ENCODE peak calls at places on chromosomes 5 and 9, in six cellular contexts. G is HCT116, Z is endothelial cell of umbilical vein, V is K562, A is prostate gland, W is SK-N-SH. T is an unnamed sample.

GRCh38 chr5:79333852-79334557 is 98.1 kb downstream of the JMY start:
- DNase-seq in G (no peak), Z (no peak), V (no peak), A (no peak), W (peak), T (no peak)

GRCh38 chr5:31478901-31479300 is 53.0 kb downstream of the DROSHA start:
- DNase-seq in G (no peak), Z (peak), V (no peak), A (no peak), W (no peak), T (no peak)

GRCh38 chr9:33818167-33818831 is 1.3 kb downstream of the UBE2R2 start:
- DNase-seq in G (no peak), Z (no peak), V (no peak), A (no peak), W (no peak), T (peak)

GRCh38 chr5:116576043-116576713 is 1.6 kb upstream of the SEMA6A start:
- DNase-seq in G (peak), Z (peak), V (peak), A (peak), W (peak), T (peak)

GRCh38 chr5:134957920-134958608 is 9.6 kb upstream of the CATSPER3 start:
- DNase-seq in G (no peak), Z (no peak), V (no peak), A (no peak), W (no peak), T (no peak)

GRCh38 chr9:98808411-98808815 is 943 bp downstream of the GALNT12 start:
- DNase-seq in G (no peak), Z (no peak), V (peak), A (no peak), W (no peak), T (peak)

GRCh38 chr9:122227576-122227903 is 1.2 kb downstream of the LHX6 start:
- DNase-seq in G (no peak), Z (no peak), V (no peak), A (no peak), W (no peak), T (no peak)

GRCh38 chr9:87516222-87516930 is 18.7 kb downstream of the DAPK1 start:
- DNase-seq in G (no peak), Z (peak), V (peak), A (no peak), W (no peak), T (peak)

GRCh38 chr9:71162136-71162535 is 40.7 kb upstream of the TRPM3 start:
- DNase-seq in G (no peak), Z (no peak), V (no peak), A (no peak), W (no peak), T (no peak)

GRCh38 chr9:28547469-28547981 is 974.2 kb upstream of the C9orf72 start:
- DNase-seq in G (no peak), Z (no peak), V (no peak), A (no peak), W (no peak), T (no peak)

GRCh38 chr9:131407717-131408195 is 13.9 kb downstream of the PRRC2B start:
- DNase-seq in G (no peak), Z (peak), V (peak), A (peak), W (no peak), T (peak)

GRCh38 chr5:170502692-170503091 is 1.1 kb upstream of the KCNIP1 start:
- DNase-seq in G (no peak), Z (no peak), V (no peak), A (no peak), W (no peak), T (no peak)

GRCh38 chr9:134741846-134742245 is 100.2 kb downstream of the COL5A1 start:
- DNase-seq in G (no peak), Z (no peak), V (no peak), A (no peak), W (no peak), T (no peak)

GRCh38 chr9:92954078-92954861 is 6.9 kb downstream of the FGD3 start:
- DNase-seq in G (peak), Z (no peak), V (no peak), A (peak), W (no peak), T (peak)

GRCh38 chr5:78504726-78505431 is 143.7 kb downstream of the LHFPL2 start:
- DNase-seq in G (peak), Z (peak), V (no peak), A (peak), W (peak), T (peak)

GRCh38 chr9:98884849-98885248 is 58.9 kb upstream of the COL15A1 start:
- DNase-seq in G (no peak), Z (no peak), V (no peak), A (no peak), W (no peak), T (no peak)

GRCh38 chr5:177472460-177473441 is 683 bp downstream of the DBN1 start:
- DNase-seq in G (no peak), Z (peak), V (peak), A (no peak), W (peak), T (peak)

GRCh38 chr9:4939118-4939561 is 45.9 kb upstream of the JAK2 start:
- DNase-seq in G (no peak), Z (peak), V (no peak), A (no peak), W (no peak), T (no peak)

GRCh38 chr5:150665044-150665443 is 4.0 kb downstream of the MYOZ3 start:
- DNase-seq in G (no peak), Z (no peak), V (no peak), A (no peak), W (no peak), T (no peak)

GRCh38 chr9:136343121-136343883 is 16.0 kb downstream of the GPSM1 start:
- DNase-seq in G (no peak), Z (no peak), V (no peak), A (no peak), W (no peak), T (no peak)

GRCh38 chr9:109730228-109730627 is 49.8 kb upstream of the PALM2AKAP2 start:
- DNase-seq in G (no peak), Z (no peak), V (no peak), A (peak), W (no peak), T (peak)

GRCh38 chr9:33155393-33155792 is 11.7 kb downstream of the B4GALT1 start:
- DNase-seq in G (no peak), Z (no peak), V (no peak), A (no peak), W (no peak), T (no peak)

GRCh38 chr9:106420511-106420944 is 442.4 kb upstream of the ZNF462 start:
- DNase-seq in G (no peak), Z (no peak), V (no peak), A (no peak), W (no peak), T (no peak)

GRCh38 chr5:398475-399295 is 44.3 kb upstream of the EXOC3 start:
- DNase-seq in G (no peak), Z (no peak), V (no peak), A (peak), W (peak), T (no peak)

GRCh38 chr5:33433303-33434255 is 7.2 kb upstream of the TARS1 start:
- DNase-seq in G (no peak), Z (no peak), V (no peak), A (no peak), W (no peak), T (peak)

GRCh38 chr5:170095687-170096086 is 10.0 kb upstream of the FOXI1 start:
- DNase-seq in G (no peak), Z (peak), V (no peak), A (no peak), W (no peak), T (no peak)

GRCh38 chr5:107134931-107135330 is 535.8 kb downstream of the EFNA5 start:
- DNase-seq in G (no peak), Z (peak), V (no peak), A (no peak), W (no peak), T (no peak)

GRCh38 chr5:119285070-119285916 is 70.5 kb upstream of the TNFAIP8 start:
- DNase-seq in G (no peak), Z (no peak), V (no peak), A (no peak), W (no peak), T (no peak)

GRCh38 chr5:1291611-1292080 is 3.2 kb downstream of the TERT start:
- DNase-seq in G (no peak), Z (no peak), V (no peak), A (no peak), W (no peak), T (peak)

GRCh38 chr9:86176468-86176867 is 77.1 kb upstream of the GOLM1 start:
- DNase-seq in G (no peak), Z (no peak), V (no peak), A (no peak), W (peak), T (no peak)

GRCh38 chr5:1765141-1765879 is 34.3 kb downstream of the MRPL36 start:
- DNase-seq in G (no peak), Z (no peak), V (no peak), A (no peak), W (no peak), T (peak)

GRCh38 chr9:129863059-129863690 is 27.9 kb downstream of the USP20 start:
- DNase-seq in G (no peak), Z (peak), V (peak), A (no peak), W (peak), T (peak)

GRCh38 chr9:113705306-113705937 is 170.7 kb upstream of the ZNF618 start:
- DNase-seq in G (no peak), Z (no peak), V (no peak), A (no peak), W (no peak), T (no peak)

GRCh38 chr5:88393721-88394530 is 125.3 kb upstream of the TMEM161B start:
- DNase-seq in G (no peak), Z (no peak), V (no peak), A (no peak), W (no peak), T (no peak)

GRCh38 chr5:891117-891836 is 1.3 kb downstream of the BRD9 start:
- DNase-seq in G (peak), Z (no peak), V (peak), A (no peak), W (peak), T (peak)

GRCh38 chr5:33776151-33776550 is 115.6 kb downstream of the ADAMTS12 start:
- DNase-seq in G (no peak), Z (no peak), V (no peak), A (no peak), W (no peak), T (no peak)

GRCh38 chr9:75235632-75236031 is 147.3 kb downstream of the OSTF1 start:
- DNase-seq in G (no peak), Z (no peak), V (no peak), A (no peak), W (no peak), T (peak)

GRCh38 chr9:75238311-75238976 is 150.1 kb downstream of the OSTF1 start:
- DNase-seq in G (peak), Z (peak), V (peak), A (peak), W (peak), T (peak)

DNA sequence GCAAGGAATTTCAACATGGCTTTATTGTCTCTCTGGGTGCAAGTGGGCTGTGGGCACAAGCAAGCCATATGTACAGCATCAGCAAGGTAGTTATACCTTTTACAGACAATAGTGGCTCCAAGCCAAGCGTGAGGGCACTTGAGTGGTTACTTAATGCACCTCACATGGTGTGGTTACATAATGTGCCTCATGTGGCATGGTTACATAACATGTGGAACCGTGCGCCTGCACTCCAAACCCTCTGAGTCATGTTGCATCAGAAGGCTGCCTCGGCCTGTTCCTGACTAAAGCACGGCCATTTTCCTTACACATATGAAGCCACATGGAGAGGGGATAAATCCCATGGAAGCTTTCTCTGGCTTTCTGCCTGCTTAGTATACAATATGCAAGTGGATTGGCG is 150.9 kb downstream of the OSTF1 start:
- DNase-seq in G (no peak), Z (no peak), V (no peak), A (no peak), W (no peak), T (no peak)
- TF ChIP-seq POLR2AphosphoS5 in G (no peak), Z (no peak), V (no peak), A (no peak), W (no peak), T (no peak)

DNA sequence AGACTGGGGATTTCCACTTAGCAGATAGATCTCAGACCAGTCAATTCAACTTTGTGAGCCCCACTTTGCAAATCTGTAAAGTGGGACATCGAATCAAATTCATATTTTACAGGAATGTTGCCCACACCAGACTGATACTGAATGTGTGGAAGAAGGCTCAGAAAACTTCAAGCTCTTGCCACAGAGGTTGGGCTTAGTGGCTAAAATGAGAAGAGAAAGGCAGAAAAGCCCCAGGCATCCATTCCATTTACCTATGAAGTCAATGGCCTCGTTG is 1.7 kb downstream of the DUSP1 start:
- DNase-seq in G (no peak), Z (no peak), V (no peak), A (no peak), W (no peak), T (no peak)
- TF ChIP-seq POLR2AphosphoS5 in G (no peak), Z (no peak), V (no peak), A (no peak), W (no peak), T (no peak)

GRCh38 chr5:138974227-138975063 is 99.3 kb upstream of the LRRTM2 start:
- DNase-seq in G (no peak), Z (peak), V (peak), A (no peak), W (no peak), T (no peak)

GRCh38 chr5:138972836-138973235 is 97.7 kb upstream of the LRRTM2 start:
- DNase-seq in G (no peak), Z (no peak), V (no peak), A (no peak), W (no peak), T (no peak)

GRCh38 chr5:138972230-138972629 is 97.1 kb upstream of the LRRTM2 start:
- DNase-seq in G (no peak), Z (no peak), V (no peak), A (no peak), W (no peak), T (no peak)

GRCh38 chr5:138978085-138978484 is 103.0 kb upstream of the LRRTM2 start:
- DNase-seq in G (no peak), Z (no peak), V (no peak), A (no peak), W (no peak), T (no peak)

DNA sequence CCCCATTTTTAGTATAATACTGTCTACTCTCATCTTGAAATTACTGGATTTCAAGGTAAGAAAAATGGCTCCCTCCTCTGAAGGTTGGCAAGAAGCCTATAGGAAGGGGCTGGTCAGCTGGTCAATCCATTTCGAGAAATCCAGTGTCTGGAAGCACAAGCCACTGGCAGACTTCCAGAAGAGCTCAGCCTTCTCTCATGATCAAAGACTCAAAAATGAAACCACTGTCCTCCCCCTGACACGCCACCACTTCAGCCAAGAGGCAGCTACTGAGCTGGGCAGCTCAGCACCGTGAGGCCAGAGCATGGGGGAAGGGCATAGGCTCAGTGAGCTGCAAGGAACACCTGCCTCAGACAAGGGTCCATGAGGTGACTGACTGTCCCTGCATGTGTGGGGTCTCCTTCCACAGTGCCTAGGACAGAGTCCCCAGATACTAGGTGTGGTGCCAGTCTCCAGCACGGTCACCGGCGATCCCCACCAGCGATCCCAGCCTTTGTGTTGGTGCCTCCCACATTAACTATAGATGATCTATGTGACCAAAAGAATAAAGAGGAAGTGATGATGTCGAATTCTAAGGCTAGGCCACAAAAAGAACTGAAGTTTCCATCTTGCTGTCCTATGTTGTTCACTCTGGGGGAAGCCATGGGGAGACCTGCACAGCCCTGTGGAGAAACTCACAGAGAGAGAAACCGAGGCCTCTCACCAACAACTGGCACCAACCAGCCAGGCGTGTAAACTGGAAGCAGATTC is 100.1 kb upstream of the LRRTM2 start:
- DNase-seq in G (no peak), Z (peak), V (no peak), A (no peak), W (no peak), T (peak)
- TF ChIP-seq POLR2AphosphoS5 in G (no peak), Z (no peak), V (no peak), A (no peak), W (no peak), T (no peak)

GRCh38 chr5:17224858-17225436 is 7.5 kb downstream of the BASP1 start:
- DNase-seq in G (no peak), Z (no peak), V (no peak), A (no peak), W (no peak), T (no peak)
- TF ChIP-seq POLR2AphosphoS5 in G (no peak), Z (no peak), V (no peak), A (no peak), W (no peak), T (no peak)

DNA sequence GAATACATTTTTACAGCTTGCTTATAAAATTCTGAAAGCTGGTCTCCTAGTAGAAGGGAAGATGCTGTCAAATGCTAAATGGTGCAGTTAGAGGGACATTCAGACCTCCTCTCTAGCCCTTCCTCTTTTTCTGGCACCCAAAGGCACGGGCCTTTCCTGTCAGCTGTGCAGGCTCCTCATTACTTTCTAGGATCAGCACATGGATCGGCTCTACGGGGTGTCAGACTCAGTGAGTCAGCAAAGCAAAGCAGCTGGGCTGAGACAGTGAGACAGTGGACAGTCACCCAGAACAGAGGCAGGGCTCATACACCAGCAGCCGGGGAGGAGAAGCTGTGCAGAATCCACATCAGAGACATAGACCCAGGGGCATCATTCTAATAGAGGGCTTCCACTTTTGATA is 80.1 kb upstream of the TNC start:
- DNase-seq in G (no peak), Z (no peak), V (no peak), A (peak), W (peak), T (peak)
- TF ChIP-seq POLR2AphosphoS5 in G (no peak), Z (no peak), V (no peak), A (peak), W (peak), T (peak)

DNA sequence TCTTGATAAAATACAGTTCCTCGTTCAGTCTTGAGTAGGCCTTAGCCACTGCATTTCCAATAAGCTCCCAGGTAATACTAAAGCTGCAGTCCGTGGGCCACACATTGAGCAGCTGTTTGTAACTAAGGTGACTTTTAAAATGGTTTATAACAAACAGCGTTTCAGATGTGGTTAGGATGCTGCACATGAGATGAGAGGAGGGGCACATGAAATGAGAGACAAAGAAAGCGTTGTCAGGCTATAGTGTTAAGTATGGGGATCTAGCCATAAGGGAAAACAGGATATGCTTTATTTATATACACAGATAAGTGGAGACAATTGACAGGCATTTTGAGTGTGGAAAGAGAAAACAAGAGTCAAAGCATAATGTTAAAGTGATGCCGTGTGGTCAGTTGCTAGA is 89.9 kb downstream of the PAM start:
- DNase-seq in G (no peak), Z (peak), V (no peak), A (no peak), W (no peak), T (no peak)
- TF ChIP-seq POLR2AphosphoS5 in G (no peak), Z (no peak), V (no peak), A (no peak), W (no peak), T (no peak)

DNA sequence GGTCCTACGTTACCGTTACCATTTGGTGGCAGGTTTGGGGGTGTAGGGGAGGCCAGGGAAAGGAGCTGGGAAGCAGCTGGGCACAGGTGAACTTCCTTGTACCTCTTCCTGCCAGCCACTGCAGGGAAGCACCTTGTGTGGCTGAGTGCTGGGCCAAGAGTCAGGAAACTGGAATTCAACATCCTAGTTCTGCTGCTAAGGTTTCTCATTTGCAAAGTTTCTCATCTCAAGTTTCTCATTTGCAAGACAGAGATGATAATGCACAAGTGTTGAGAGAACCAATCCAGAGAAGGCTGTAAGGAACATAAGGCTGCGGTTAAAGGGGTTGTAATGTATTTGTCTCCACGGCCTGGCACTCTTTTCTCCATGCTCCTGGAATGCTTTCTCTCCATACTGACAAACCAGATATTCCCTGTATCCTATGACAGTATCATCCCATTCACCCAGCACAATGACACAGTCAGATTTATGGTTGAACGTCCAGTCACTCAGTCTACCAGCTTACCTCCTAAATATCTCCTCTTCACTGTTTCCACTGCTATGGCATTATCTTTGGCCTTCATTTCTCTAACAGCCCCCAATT is 33.6 kb upstream of the LARP1 start:
- DNase-seq in G (no peak), Z (no peak), V (no peak), A (no peak), W (no peak), T (no peak)
- TF ChIP-seq POLR2AphosphoS5 in G (no peak), Z (no peak), V (no peak), A (no peak), W (no peak), T (no peak)